ENCODE peak calls at places on chromosomes 4 and X, in seven cellular contexts. D is brain microvascular endothelial cell, T is HepG2, G is WTC11, F is right cardiac atrium, Q is astrocyte, S is AG09319. H is an unnamed sample.

GRCh38 chrX:140064993-140065392 is 99.7 kb upstream of the CXorf66 start:
- DNase-seq in D (no peak), T (no peak), G (no peak), F (no peak), Q (no peak), S (no peak), H (no peak)

GRCh38 chrX:9997524-9997923 is 30.4 kb downstream of the CLDN34 start:
- DNase-seq in D (no peak), T (no peak), G (no peak), F (no peak), Q (no peak), S (no peak), H (no peak)

GRCh38 chr4:24240655-24241054 is 343.7 kb downstream of the DHX15 start:
- DNase-seq in D (no peak), T (no peak), G (no peak), F (no peak), Q (no peak), S (no peak), H (no peak)

GRCh38 chr4:41203169-41203568 is 11.2 kb downstream of the APBB2 start:
- DNase-seq in D (no peak), T (no peak), G (no peak), F (no peak), Q (peak), S (no peak), H (no peak)

GRCh38 chr4:145297556-145297955 is 117.2 kb upstream of the OTUD4 start:
- DNase-seq in D (no peak), T (no peak), G (no peak), F (no peak), Q (no peak), S (no peak), H (no peak)

GRCh38 chr4:7335363-7336066 is 99.2 kb downstream of the PSAPL1 start:
- DNase-seq in D (no peak), T (peak), G (peak), F (peak), Q (no peak), S (no peak), H (no peak)

GRCh38 chrX:108735680-108736508 is 469 bp downstream of the IRS4 start:
- DNase-seq in D (no peak), T (no peak), G (peak), F (no peak), Q (peak), S (no peak), H (no peak)

GRCh38 chr4:112731715-112732114 is 94.8 kb downstream of the LARP7 start:
- DNase-seq in D (no peak), T (no peak), G (no peak), F (no peak), Q (no peak), S (no peak), H (no peak)

GRCh38 chr4:155889036-155889793 is 14.3 kb upstream of the TDO2 start:
- DNase-seq in D (peak), T (no peak), G (no peak), F (no peak), Q (peak), S (peak), H (peak)

GRCh38 chr4:138689182-138689546 is 326.4 kb upstream of the NOCT start:
- DNase-seq in D (no peak), T (no peak), G (no peak), F (no peak), Q (no peak), S (no peak), H (no peak)

GRCh38 chr4:77821775-77822174 is 2.6 kb upstream of the CNOT6L start:
- DNase-seq in D (no peak), T (no peak), G (no peak), F (no peak), Q (no peak), S (no peak), H (no peak)

GRCh38 chrX:105653891-105654290 is 168.4 kb upstream of the NRK start:
- DNase-seq in D (peak), T (no peak), G (no peak), F (no peak), Q (peak), S (no peak), H (no peak)

GRCh38 chr4:101279377-101279871 is 67.9 kb downstream of the PPP3CA start:
- DNase-seq in D (peak), T (no peak), G (no peak), F (peak), Q (peak), S (peak), H (peak)

H was measured in NCI-H226.